ENCODE peak calls at places on chromosomes 2 and 18, in nine cellular contexts. O is transverse colon; R is A549; V is colonic mucosa; U is CD4-positive, CD25-positive, alpha-beta regulatory T cell; S is psoas muscle; W is heart left ventricle; P is tibial artery; K is neural progenitor cell. A is an unnamed sample. For H3K4me1, the result is how much of the 10 kb centered on the place peaks cover.

GRCh38 chr18:32025744-32026143 is 7.1 kb downstream of the RNF125 start:
- DNase-seq in O (no peak), R (no peak), V (no peak), U (no peak), S (no peak), W (no peak), P (no peak), K (no peak), A (no peak)

GRCh38 chr18:49491857-49492693 is 5.0 kb upstream of the C18orf32 start:
- DNase-seq in O (peak), R (peak), V (peak), U (peak), S (peak), W (peak), P (peak), K (peak), A (peak)

GRCh38 chr2:144015655-144016245 is 504.2 kb downstream of the ZEB2 start:
- DNase-seq in O (no peak), R (peak), V (no peak), U (no peak), S (no peak), W (no peak), P (no peak), K (no peak), A (no peak)

GRCh38 chr2:18290386-18290785 is 270.1 kb downstream of the RDH14 start:
- DNase-seq in O (no peak), R (no peak), V (no peak), U (no peak), S (no peak), W (no peak), P (no peak), K (no peak), A (no peak)

GRCh38 chr2:75716406-75716805 is 5.7 kb upstream of the GCFC2 start:
- DNase-seq in O (no peak), R (no peak), V (no peak), U (no peak), S (no peak), W (no peak), P (no peak), K (no peak), A (no peak)

GRCh38 chr2:46717733-46718121 is 197.9 kb downstream of the MCFD2 start:
- DNase-seq in O (no peak), R (no peak), V (no peak), U (no peak), S (no peak), W (no peak), P (no peak), K (peak), A (no peak)

GRCh38 chr2:162344617-162344950 is 652 bp downstream of the GCA start:
- DNase-seq in O (peak), R (peak), V (no peak), U (no peak), S (no peak), W (no peak), P (no peak), K (no peak), A (no peak)

GRCh38 chr2:58734365-58734764 is 493.2 kb upstream of the FANCL start:
- DNase-seq in O (no peak), R (peak), V (no peak), U (no peak), S (no peak), W (no peak), P (no peak), K (no peak), A (no peak)

GRCh38 chr2:25342372-25343186 is 854 bp upstream of the DNMT3A start:
- DNase-seq in O (peak), R (peak), V (peak), U (peak), S (peak), W (peak), P (peak), K (peak), A (peak)

GRCh38 chr2:98775146-98775988 is 44.4 kb upstream of the MGAT4A start:
- DNase-seq in O (no peak), R (no peak), V (no peak), U (no peak), S (no peak), W (no peak), P (no peak), K (no peak), A (peak)

GRCh38 chr2:100198461-100199230 is 56.3 kb upstream of the AFF3 start:
- DNase-seq in O (no peak), R (no peak), V (no peak), U (no peak), S (no peak), W (no peak), P (no peak), K (no peak), A (no peak)

GRCh38 chr2:219420687-219421086 is 2.5 kb downstream of the DES start:
- DNase-seq in O (no peak), R (no peak), V (no peak), U (no peak), S (no peak), W (no peak), P (no peak), K (no peak), A (no peak)

GRCh38 chr18:45009766-45010165 is 329.1 kb downstream of the SETBP1 start:
- DNase-seq in O (no peak), R (no peak), V (no peak), U (no peak), S (no peak), W (no peak), P (no peak), K (no peak), A (no peak)

DNA sequence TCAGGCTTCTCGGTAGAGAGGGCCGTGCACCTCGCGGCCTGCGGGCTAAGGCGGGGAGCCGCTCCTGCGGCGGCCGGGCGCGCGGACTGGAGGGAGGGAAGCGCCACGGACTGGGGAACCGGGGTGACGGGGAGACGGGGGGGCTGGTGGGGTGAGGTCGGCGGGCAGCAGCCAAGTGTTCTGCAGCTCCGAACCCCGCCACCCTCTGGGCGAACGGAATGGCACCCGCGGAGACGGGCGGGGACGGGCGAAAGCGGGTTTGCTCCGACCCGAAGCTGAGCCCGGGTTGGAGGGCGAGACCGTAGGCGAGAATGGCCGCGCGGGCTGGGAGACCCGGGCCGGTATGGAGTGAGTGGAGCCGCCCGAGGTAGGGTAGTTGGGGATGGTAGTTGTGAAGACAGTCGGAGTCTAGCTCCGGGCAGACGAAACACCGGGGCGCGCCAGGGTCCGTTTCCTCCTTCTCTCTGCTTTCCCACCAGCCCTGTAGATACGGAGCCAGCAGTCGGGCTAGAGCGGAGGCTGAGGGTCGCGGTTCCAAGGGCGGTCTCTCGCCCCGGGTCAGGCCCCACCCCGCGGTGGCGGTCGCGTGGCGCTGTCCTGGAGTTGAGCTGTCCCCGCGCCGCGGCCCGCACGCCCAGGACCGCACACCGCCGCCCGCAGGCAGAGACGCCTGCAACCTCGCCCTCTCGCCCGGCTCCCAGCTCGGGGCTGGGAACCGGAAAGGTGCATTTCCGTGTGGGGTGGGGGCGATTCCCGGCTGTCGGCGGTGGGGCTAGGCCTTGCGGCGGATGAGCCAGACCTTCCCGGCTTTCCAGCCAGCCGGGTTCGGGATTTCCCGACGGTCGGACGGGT is 160.3 kb upstream of the SIX2 start:
- DNase-seq in O (no peak), R (peak), V (no peak), U (no peak), S (peak), W (peak), P (no peak), K (peak), A (no peak)
- H3K4me3 ChIP-seq in O (peak), R (peak), V (peak), U (no peak), S (peak), W (peak), P (peak), K (peak), A (peak)

GRCh38 chr2:168233166-168233565 is 14.2 kb downstream of the STK39 start:
- DNase-seq in O (no peak), R (no peak), V (no peak), U (no peak), S (no peak), W (no peak), P (no peak), K (no peak), A (no peak)

GRCh38 chr2:168234407-168235085 is 12.8 kb downstream of the STK39 start:
- DNase-seq in O (no peak), R (no peak), V (no peak), U (peak), S (no peak), W (no peak), P (no peak), K (no peak), A (no peak)

GRCh38 chr2:168230389-168230788 is 17.0 kb downstream of the STK39 start:
- DNase-seq in O (no peak), R (no peak), V (no peak), U (no peak), S (no peak), W (no peak), P (no peak), K (no peak), A (no peak)

GRCh38 chr2:168231609-168232241 is 15.7 kb downstream of the STK39 start:
- DNase-seq in O (no peak), R (no peak), V (no peak), U (no peak), S (no peak), W (peak), P (no peak), K (no peak), A (no peak)

GRCh38 chr2:168233726-168234406 is 13.5 kb downstream of the STK39 start:
- DNase-seq in O (no peak), R (no peak), V (no peak), U (no peak), S (no peak), W (no peak), P (no peak), K (no peak), A (no peak)
- H3K4me1 ChIP-seq in O (under half), R (under half), V (under half), U (under half), S (under half), W (under half), P (under half), K (under half), A (under half)

GRCh38 chr2:147352775-147353381 is 492.0 kb upstream of the ACVR2A start:
- DNase-seq in O (no peak), R (no peak), V (no peak), U (no peak), S (no peak), W (no peak), P (no peak), K (no peak), A (no peak)

GRCh38 chr2:147348886-147349285 is 495.9 kb upstream of the ACVR2A start:
- DNase-seq in O (no peak), R (no peak), V (no peak), U (no peak), S (no peak), W (no peak), P (no peak), K (no peak), A (no peak)

GRCh38 chr2:147355706-147356105 is 489.1 kb upstream of the ACVR2A start:
- DNase-seq in O (no peak), R (no peak), V (no peak), U (no peak), S (no peak), W (no peak), P (no peak), K (no peak), A (no peak)

GRCh38 chr2:147352294-147352693 is 492.5 kb upstream of the ACVR2A start:
- DNase-seq in O (no peak), R (no peak), V (no peak), U (no peak), S (no peak), W (no peak), P (no peak), K (no peak), A (no peak)

DNA sequence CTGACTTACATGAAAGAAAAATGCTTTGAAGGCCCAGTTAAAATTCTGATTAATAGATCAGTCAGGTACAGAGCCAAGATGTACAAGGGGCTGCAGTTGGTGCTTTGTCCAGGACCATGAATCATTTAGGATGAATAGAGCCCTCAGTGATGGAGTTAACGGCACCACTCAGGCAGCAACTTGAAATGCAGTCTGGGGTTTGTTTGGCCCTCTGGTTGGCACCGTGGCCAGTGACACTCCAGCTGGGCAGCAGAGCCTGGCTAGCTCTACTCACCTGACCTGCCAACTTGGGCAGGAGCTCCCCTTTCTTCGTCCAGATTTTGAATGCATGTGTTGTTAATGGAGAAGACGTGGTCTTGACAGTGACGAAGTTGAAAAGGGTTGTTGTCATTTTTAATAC is 493.0 kb upstream of the ACVR2A start:
- DNase-seq in O (no peak), R (no peak), V (no peak), U (no peak), S (no peak), W (no peak), P (no peak), K (no peak), A (no peak)
- H3K4me3 ChIP-seq in O (no peak), R (no peak), V (no peak), U (no peak), S (no peak), W (no peak), P (no peak), K (no peak), A (no peak)

GRCh38 chr18:36733150-36733549 is 95.7 kb downstream of the TPGS2 start:
- DNase-seq in O (no peak), R (no peak), V (no peak), U (no peak), S (no peak), W (no peak), P (no peak), K (no peak), A (no peak)
- H3K4me1 ChIP-seq in O (under half), R (under half), V (under half), U (under half), S (under half), W (under half), P (under half), K (under half), A (under half)

DNA sequence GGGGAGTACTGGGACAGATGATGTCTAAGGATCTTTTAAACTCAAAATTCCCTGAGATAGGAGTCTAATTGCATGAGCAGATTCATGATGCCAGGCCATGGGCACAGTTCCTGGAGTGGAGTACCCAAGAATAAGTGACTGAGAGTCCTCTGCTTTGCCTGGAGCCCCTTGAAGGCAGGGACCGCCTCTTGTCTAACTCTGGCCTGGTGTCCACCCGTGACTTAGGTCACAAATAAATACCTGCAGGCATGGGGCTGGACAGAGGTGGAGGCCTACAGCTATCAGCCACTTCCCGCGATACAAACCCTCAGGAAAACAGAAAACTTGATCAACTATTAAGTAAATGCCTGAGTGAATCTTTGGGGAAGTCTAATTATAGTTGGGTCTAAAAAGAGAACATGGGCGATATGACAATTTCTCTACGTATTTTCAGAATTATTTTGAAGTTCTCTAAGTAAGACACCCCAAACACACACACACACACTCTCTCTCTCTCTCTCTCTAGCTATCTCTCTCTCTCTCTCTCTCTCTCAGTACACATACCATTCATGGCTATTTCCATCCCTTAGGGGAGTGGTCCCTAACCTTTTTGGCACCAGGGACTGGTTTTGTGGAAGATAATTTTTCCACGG is 1.8 kb upstream of the WIPF1 start:
- DNase-seq in O (no peak), R (no peak), V (no peak), U (no peak), S (no peak), W (no peak), P (no peak), K (no peak), A (no peak)
- H3K4me3 ChIP-seq in O (no peak), R (no peak), V (no peak), U (peak), S (no peak), W (no peak), P (no peak), K (no peak), A (no peak)

GRCh38 chr2:134120718-134121630 is 132.9 kb upstream of the MGAT5 start:
- DNase-seq in O (peak), R (no peak), V (peak), U (peak), S (peak), W (peak), P (peak), K (peak), A (peak)
- H3K4me1 ChIP-seq in O (half or more), R (under half), V (under half), U (half or more), S (under half), W (half or more), P (under half), K (under half), A (under half)

GRCh38 chr2:71353247-71353646 is 21.7 kb downstream of the ZNF638 start:
- DNase-seq in O (no peak), R (no peak), V (no peak), U (no peak), S (no peak), W (no peak), P (no peak), K (no peak), A (no peak)
- H3K4me3 ChIP-seq in O (no peak), R (no peak), V (no peak), U (peak), S (no peak), W (no peak), P (no peak), K (no peak), A (no peak)

DNA sequence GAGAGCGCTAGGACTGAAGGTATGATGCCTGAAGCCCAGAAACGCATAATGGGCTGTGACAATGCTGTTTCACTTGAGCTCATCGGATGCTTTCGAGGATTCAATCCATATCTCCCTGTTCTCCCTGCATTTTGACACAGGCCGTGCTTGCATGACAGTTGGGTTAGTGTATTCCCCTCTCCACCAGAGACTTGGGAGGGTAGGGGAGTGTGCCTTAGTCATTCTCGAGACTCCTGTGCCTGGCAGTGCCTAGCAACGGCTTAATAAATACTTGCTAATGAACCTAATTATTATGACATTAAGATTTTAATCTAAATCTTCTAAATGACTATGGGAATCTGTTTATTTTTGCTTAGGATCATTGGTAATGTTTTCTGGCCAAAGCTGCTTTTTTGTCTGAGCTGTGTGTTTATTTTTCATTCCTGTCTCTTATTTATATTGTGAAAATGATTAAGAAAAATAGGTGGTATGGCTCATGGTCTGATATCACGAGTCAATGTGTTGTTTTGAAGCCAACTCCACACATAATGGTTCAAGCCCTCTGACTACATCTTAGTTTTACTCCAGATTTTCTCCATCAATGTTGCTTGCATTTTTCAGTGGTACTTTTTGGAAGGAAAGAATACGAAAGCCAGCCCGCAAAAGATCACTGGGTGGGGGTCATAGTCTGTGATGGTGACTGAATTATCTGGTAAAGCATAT is 61.3 kb downstream of the NEDD4L start:
- DNase-seq in O (no peak), R (no peak), V (no peak), U (no peak), S (no peak), W (no peak), P (no peak), K (no peak), A (no peak)
- H3K4me1 ChIP-seq in O (under half), R (under half), V (under half), U (under half), S (under half), W (under half), P (under half), K (under half), A (under half)

GRCh38 chr2:96864343-96865091 is 5.4 kb downstream of the SEMA4C start:
- DNase-seq in O (no peak), R (no peak), V (no peak), U (no peak), S (no peak), W (peak), P (no peak), K (no peak), A (no peak)

GRCh38 chr2:96865654-96866053 is 4.2 kb downstream of the SEMA4C start:
- DNase-seq in O (no peak), R (no peak), V (no peak), U (no peak), S (no peak), W (no peak), P (no peak), K (no peak), A (no peak)

GRCh38 chr2:96866586-96866985 is 3.3 kb downstream of the SEMA4C start:
- DNase-seq in O (no peak), R (no peak), V (no peak), U (no peak), S (no peak), W (no peak), P (no peak), K (peak), A (no peak)

GRCh38 chr2:96866986-96867755 is 2.7 kb downstream of the SEMA4C start:
- DNase-seq in O (no peak), R (no peak), V (no peak), U (no peak), S (no peak), W (no peak), P (no peak), K (no peak), A (no peak)

GRCh38 chr2:96866149-96866548 is 3.7 kb downstream of the SEMA4C start:
- DNase-seq in O (no peak), R (no peak), V (no peak), U (no peak), S (no peak), W (no peak), P (no peak), K (no peak), A (no peak)
- H3K4me3 ChIP-seq in O (no peak), R (no peak), V (no peak), U (no peak), S (peak), W (peak), P (no peak), K (no peak), A (no peak)